ENCODE peak calls at places on chromosomes 2 and 18, in ten cellular contexts. B is kidney, P is PC-3, Q is cardiac fibroblast, Y is transverse colon, J is A549, Z is A673, X is tibial artery, M is cardiac muscle cell, E is epithelial cell of esophagus. I is an unnamed sample.

GRCh38 chr2:216012133-216012829 is 1.1 kb downstream of the MREG start:
- DNase-seq in B (no peak), P (peak), Q (no peak), Y (no peak), J (peak), Z (no peak), X (no peak), M (no peak), E (peak), I (no peak)

GRCh38 chr2:193409951-193410350 is 1215.2 kb upstream of the TMEFF2 start:
- DNase-seq in B (no peak), P (no peak), Q (no peak), Y (no peak), J (no peak), Z (no peak), X (no peak), M (no peak), E (peak), I (no peak)

GRCh38 chr2:227853765-227854271 is 17.6 kb upstream of the DAW1 start:
- DNase-seq in B (no peak), P (no peak), Q (peak), Y (no peak), J (no peak), Z (no peak), X (no peak), M (no peak), E (peak), I (no peak)

GRCh38 chr2:230847883-230848388 is 16.8 kb upstream of the ITM2C start:
- DNase-seq in B (peak), P (peak), Q (peak), Y (peak), J (peak), Z (peak), X (peak), M (peak), E (peak), I (no peak)

GRCh38 chr18:36308711-36309435 is 11.4 kb downstream of the FHOD3 start:
- DNase-seq in B (peak), P (no peak), Q (no peak), Y (no peak), J (no peak), Z (no peak), X (no peak), M (no peak), E (peak), I (no peak)

GRCh38 chr2:173854840-173855239 is 110.3 kb downstream of the SP3 start:
- DNase-seq in B (no peak), P (peak), Q (peak), Y (no peak), J (no peak), Z (peak), X (peak), M (peak), E (peak), I (no peak)

GRCh38 chr2:8303322-8303832 is 378.5 kb upstream of the ID2 start:
- DNase-seq in B (peak), P (no peak), Q (no peak), Y (peak), J (no peak), Z (no peak), X (peak), M (no peak), E (no peak), I (no peak)

GRCh38 chr2:64288321-64288931 is 144.2 kb upstream of the PELI1 start:
- DNase-seq in B (no peak), P (no peak), Q (peak), Y (no peak), J (no peak), Z (no peak), X (no peak), M (peak), E (peak), I (no peak)

GRCh38 chr2:69122271-69122670 is 109.3 kb downstream of the ANTXR1 start:
- DNase-seq in B (no peak), P (peak), Q (peak), Y (no peak), J (no peak), Z (no peak), X (no peak), M (peak), E (peak), I (no peak)

GRCh38 chr2:186669146-186669545 is 24.7 kb upstream of the FAM171B start:
- DNase-seq in B (no peak), P (no peak), Q (no peak), Y (no peak), J (no peak), Z (no peak), X (no peak), M (no peak), E (no peak), I (no peak)

GRCh38 chr2:56314809-56315208 is 131.0 kb downstream of the CCDC85A start:
- DNase-seq in B (no peak), P (no peak), Q (no peak), Y (no peak), J (no peak), Z (no peak), X (no peak), M (no peak), E (no peak), I (no peak)

GRCh38 chr2:147479363-147479762 is 365.5 kb upstream of the ACVR2A start:
- DNase-seq in B (no peak), P (no peak), Q (no peak), Y (no peak), J (no peak), Z (no peak), X (no peak), M (no peak), E (no peak), I (no peak)

GRCh38 chr2:14720319-14720718 is 87.8 kb downstream of the LRATD1 start:
- DNase-seq in B (no peak), P (peak), Q (no peak), Y (no peak), J (no peak), Z (no peak), X (no peak), M (no peak), E (peak), I (no peak)

GRCh38 chr2:7437716-7438648 is 520.8 kb downstream of the RNF144A start:
- DNase-seq in B (no peak), P (no peak), Q (no peak), Y (no peak), J (no peak), Z (no peak), X (no peak), M (no peak), E (no peak), I (no peak)

GRCh38 chr2:16394072-16394985 is 271.3 kb downstream of the CYRIA start:
- DNase-seq in B (no peak), P (no peak), Q (no peak), Y (no peak), J (no peak), Z (peak), X (no peak), M (no peak), E (no peak), I (no peak)

GRCh38 chr2:135709992-135710391 is 31.7 kb upstream of the UBXN4 start:
- DNase-seq in B (no peak), P (peak), Q (peak), Y (peak), J (peak), Z (peak), X (peak), M (peak), E (peak), I (no peak)

GRCh38 chr2:144943293-144943941 is 423.5 kb upstream of the ZEB2 start:
- DNase-seq in B (no peak), P (no peak), Q (no peak), Y (no peak), J (peak), Z (no peak), X (no peak), M (no peak), E (no peak), I (no peak)

GRCh38 chr2:15669375-15669910 is 77.8 kb downstream of the DDX1 start:
- DNase-seq in B (no peak), P (no peak), Q (no peak), Y (no peak), J (no peak), Z (no peak), X (no peak), M (no peak), E (no peak), I (no peak)

GRCh38 chr2:201856561-201856960 is 50.2 kb downstream of the CDK15 start:
- DNase-seq in B (no peak), P (no peak), Q (no peak), Y (no peak), J (no peak), Z (no peak), X (no peak), M (no peak), E (no peak), I (no peak)

GRCh38 chr2:201855356-201855755 is 49.0 kb downstream of the CDK15 start:
- DNase-seq in B (no peak), P (no peak), Q (no peak), Y (no peak), J (no peak), Z (no peak), X (no peak), M (no peak), E (no peak), I (no peak)

GRCh38 chr2:201852878-201853415 is 46.6 kb downstream of the CDK15 start:
- DNase-seq in B (no peak), P (peak), Q (no peak), Y (no peak), J (peak), Z (no peak), X (no peak), M (no peak), E (peak), I (no peak)

GRCh38 chr2:201854221-201854801 is 48.0 kb downstream of the CDK15 start:
- DNase-seq in B (no peak), P (peak), Q (peak), Y (no peak), J (no peak), Z (peak), X (no peak), M (peak), E (peak), I (no peak)

GRCh38 chr2:201854841-201855240 is 48.5 kb downstream of the CDK15 start:
- DNase-seq in B (no peak), P (peak), Q (no peak), Y (no peak), J (no peak), Z (no peak), X (no peak), M (no peak), E (peak), I (no peak)
- H3K4me3 ChIP-seq in B (no peak), P (peak), Q (no peak), Y (no peak), J (no peak), Z (no peak), X (no peak), M (no peak), E (no peak), I (no peak)

DNA sequence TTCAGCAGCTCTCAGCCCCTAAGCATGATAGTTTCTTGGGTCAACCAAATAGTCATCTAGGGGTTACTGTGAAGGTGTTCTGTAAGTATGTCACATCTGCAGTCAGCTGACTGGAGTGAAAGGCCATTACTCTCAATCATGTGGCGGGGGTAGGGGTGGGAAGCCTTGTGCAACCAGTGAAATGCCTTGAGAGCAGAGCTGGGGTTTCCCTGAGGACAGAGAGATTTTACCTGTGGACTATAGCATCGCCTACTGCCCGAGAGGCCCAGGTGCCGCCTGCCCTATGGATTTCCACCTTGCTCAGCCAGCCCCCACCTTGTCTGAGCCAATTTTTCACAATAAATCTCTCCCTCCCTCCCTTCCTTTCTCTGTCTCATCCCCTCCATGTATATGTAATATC is 20.9 kb upstream of the KLF11 start:
- DNase-seq in B (peak), P (no peak), Q (no peak), Y (no peak), J (no peak), Z (no peak), X (no peak), M (no peak), E (no peak), I (no peak)
- TF ChIP-seq CTCF in B (no peak), P (no peak), Q (no peak), Y (no peak), J (no peak), Z (no peak), X (no peak), M (no peak), E (no peak), I (no peak)

GRCh38 chr2:71117064-71117463 is 13.0 kb downstream of the MCEE start:
- DNase-seq in B (no peak), P (no peak), Q (no peak), Y (no peak), J (no peak), Z (no peak), X (no peak), M (no peak), E (no peak), I (no peak)
- H3K4me3 ChIP-seq in B (no peak), P (no peak), Q (no peak), Y (no peak), J (no peak), Z (no peak), X (no peak), M (no peak), E (no peak), I (no peak)

DNA sequence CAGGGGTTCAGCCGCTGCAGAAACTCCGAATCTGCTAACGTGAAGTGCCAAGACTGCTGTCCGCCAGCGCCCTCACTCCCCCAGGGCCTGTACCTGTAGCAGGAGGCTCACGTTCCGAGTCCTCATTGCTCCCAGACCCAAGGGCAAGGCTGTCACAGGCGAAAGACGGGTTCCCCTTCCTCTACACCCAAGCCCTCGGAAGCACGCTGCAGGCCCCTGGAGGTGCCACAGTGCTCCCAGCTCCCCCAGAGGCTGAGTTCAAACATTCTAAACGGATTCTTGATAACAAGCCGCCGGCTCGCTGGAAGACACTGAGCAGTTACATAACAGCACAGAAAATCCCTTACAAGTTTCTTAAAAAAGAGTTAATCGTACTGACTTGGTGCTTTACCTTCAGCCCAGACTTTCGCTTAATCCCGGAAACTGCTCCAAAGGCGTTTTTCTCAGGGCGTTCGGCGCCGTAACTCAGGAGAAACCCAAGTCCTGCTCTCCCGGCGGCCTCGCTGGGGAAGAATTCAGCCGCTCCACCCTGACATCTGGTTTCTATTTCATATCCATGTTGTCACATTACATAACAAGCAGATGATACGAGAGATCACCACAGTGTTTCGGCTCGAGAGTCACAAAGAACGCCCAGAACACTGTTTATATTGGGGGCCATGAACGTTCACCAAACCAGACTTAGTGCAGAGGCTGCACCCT is 92.0 kb downstream of the HDAC4 start:
- DNase-seq in B (peak), P (no peak), Q (peak), Y (peak), J (no peak), Z (no peak), X (peak), M (peak), E (no peak), I (no peak)
- TF ChIP-seq CTCF in B (no peak), P (no peak), Q (no peak), Y (no peak), J (no peak), Z (no peak), X (no peak), M (no peak), E (no peak), I (no peak)

GRCh38 chr18:70334728-70335329 is 46.0 kb downstream of the SOCS6 start:
- DNase-seq in B (no peak), P (peak), Q (no peak), Y (no peak), J (peak), Z (no peak), X (no peak), M (no peak), E (peak), I (no peak)

GRCh38 chr18:70339915-70340314 is 51.1 kb downstream of the SOCS6 start:
- DNase-seq in B (no peak), P (no peak), Q (no peak), Y (no peak), J (no peak), Z (no peak), X (no peak), M (no peak), E (no peak), I (no peak)

GRCh38 chr18:70335892-70336726 is 47.3 kb downstream of the SOCS6 start:
- DNase-seq in B (no peak), P (no peak), Q (no peak), Y (no peak), J (peak), Z (no peak), X (no peak), M (no peak), E (peak), I (no peak)

GRCh38 chr18:70338890-70339289 is 50.0 kb downstream of the SOCS6 start:
- DNase-seq in B (no peak), P (no peak), Q (no peak), Y (no peak), J (no peak), Z (no peak), X (no peak), M (no peak), E (no peak), I (no peak)

DNA sequence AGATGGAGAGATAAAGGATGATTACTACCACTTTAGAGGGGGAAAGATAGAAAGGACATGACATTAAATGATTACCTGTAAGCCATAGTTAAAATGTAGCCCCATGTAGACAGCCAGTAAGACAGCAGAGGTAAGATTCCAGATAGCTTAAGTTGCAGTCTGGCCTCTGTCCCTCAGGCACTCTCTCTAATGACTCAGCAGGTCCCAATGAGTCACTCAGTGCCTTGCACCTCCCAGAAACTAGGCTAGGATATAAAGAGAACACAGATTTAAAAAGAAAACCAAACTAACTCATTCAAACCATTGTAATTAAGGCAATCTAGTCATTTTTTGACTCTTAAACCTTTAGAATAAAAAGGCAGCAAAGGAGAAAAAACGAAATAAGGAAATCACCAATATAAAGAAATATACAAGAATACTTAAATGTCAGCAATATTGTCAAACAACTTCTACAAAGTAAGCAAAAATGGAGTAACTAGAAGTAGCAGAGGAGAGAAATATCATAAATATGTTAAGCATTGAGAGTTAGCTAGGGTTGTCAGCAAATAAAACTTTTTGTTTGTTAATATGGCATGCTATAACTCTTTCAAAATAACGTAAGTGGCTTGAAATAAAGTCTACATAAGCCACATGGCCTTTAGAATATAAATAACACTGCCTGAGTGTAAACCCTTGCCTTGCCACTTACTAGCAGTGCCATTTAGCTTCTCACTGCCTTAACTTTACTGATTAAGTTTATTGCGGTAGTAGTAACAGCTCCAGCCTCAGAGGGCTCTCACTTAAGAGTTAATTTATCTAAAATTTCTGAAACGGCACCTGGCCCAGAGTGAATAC is 48.5 kb downstream of the SOCS6 start:
- DNase-seq in B (no peak), P (peak), Q (peak), Y (peak), J (peak), Z (peak), X (no peak), M (peak), E (peak), I (no peak)
- H3K4me3 ChIP-seq in B (no peak), P (no peak), Q (no peak), Y (no peak), J (no peak), Z (no peak), X (no peak), M (no peak), E (no peak), I (no peak)

GRCh38 chr2:142981069-142981378 is 103.6 kb downstream of the KYNU start:
- DNase-seq in B (no peak), P (no peak), Q (no peak), Y (no peak), J (no peak), Z (no peak), X (no peak), M (no peak), E (no peak), I (no peak)
- TF ChIP-seq CTCF in B (no peak), P (no peak), Q (no peak), Y (no peak), J (no peak), Z (peak), X (no peak), M (no peak), E (no peak), I (no peak)

GRCh38 chr2:89818873-89819272 is 1127.4 kb downstream of the RPIA start:
- DNase-seq in B (no peak), P (no peak), Q (no peak), Y (no peak), J (no peak), Z (no peak), X (no peak), M (no peak), E (no peak), I (no peak)
- H3K4me3 ChIP-seq in B (no peak), P (no peak), Q (no peak), Y (no peak), J (no peak), Z (no peak), X (no peak), M (no peak), E (no peak), I (no peak)

I was measured in LNCaP clone FGC.